ENCODE peak calls at places on chromosomes 4 and X, in five cellular contexts. T, X, W, M and U are unnamed samples.

GRCh38 chr4:139144161-139144859 is 32.7 kb downstream of the ELF2 start:
- DNase-seq in T (no peak), X (peak), W (peak), M (no peak), U (no peak)

GRCh38 chr4:18579222-18579621 is 557.7 kb upstream of the LCORL start:
- DNase-seq in T (no peak), X (no peak), W (no peak), M (no peak), U (no peak)

GRCh38 chr4:116925900-116926457 is 159.4 kb downstream of the TRAM1L1 start:
- DNase-seq in T (no peak), X (no peak), W (no peak), M (no peak), U (no peak)

GRCh38 chrX:6226053-6226645 is 2.5 kb downstream of the NLGN4X start:
- DNase-seq in T (no peak), X (no peak), W (no peak), M (no peak), U (no peak)

GRCh38 chrX:38102875-38103274 is 96.5 kb downstream of the SYTL5 start:
- DNase-seq in T (no peak), X (no peak), W (no peak), M (no peak), U (no peak)

GRCh38 chr4:45576275-45576674 is 547.6 kb downstream of the GABRG1 start:
- DNase-seq in T (no peak), X (no peak), W (no peak), M (no peak), U (no peak)

GRCh38 chr4:122783301-122784215 is 43.1 kb upstream of the FGF2 start:
- DNase-seq in T (peak), X (peak), W (peak), M (peak), U (no peak)

GRCh38 chr4:24622435-24622834 is 38.1 kb upstream of the DHX15 start:
- DNase-seq in T (no peak), X (no peak), W (no peak), M (no peak), U (no peak)

GRCh38 chrX:119041175-119041574 is 31.6 kb upstream of the CT47C1 start:
- DNase-seq in T (peak), X (peak), W (peak), M (no peak), U (peak)

GRCh38 chr4:123479944-123480343 is 83.3 kb downstream of the SPRY1 start:
- DNase-seq in T (no peak), X (no peak), W (peak), M (no peak), U (no peak)

GRCh38 chr4:25103423-25103822 is 56.8 kb downstream of the SEPSECS start:
- DNase-seq in T (no peak), X (no peak), W (no peak), M (no peak), U (no peak)

GRCh38 chr4:73891326-73891725 is 22.1 kb downstream of the CXCL1 start:
- DNase-seq in T (no peak), X (no peak), W (no peak), M (no peak), U (no peak)